ENCODE peak calls at places on chromosomes 13 and 19, in seven cellular contexts. One of them, this sample, is unnamed.

GRCh38 chr13:24270639-24271131 is 38.7 kb upstream of the C1QTNF9 start:
- DNase-seq in hepatocyte: peak
- DNase-seq in AG04450: no peak
- DNase-seq in ovary: peak
- DNase-seq in adrenal gland: peak
- DNase-seq in RWPE1: no peak
- DNase-seq in GM23248: peak
- DNase-seq in this sample: no peak

GRCh38 chr13:105979586-105979985 is 555.9 kb downstream of the EFNB2 start:
- DNase-seq in hepatocyte: peak
- DNase-seq in GM23248: no peak
- DNase-seq in ovary: no peak
- DNase-seq in AG04450: no peak
- DNase-seq in adrenal gland: no peak
- DNase-seq in RWPE1: peak
- DNase-seq in this sample: no peak

GRCh38 chr13:112052213-112052612 is 14.7 kb upstream of the SOX1 start:
- DNase-seq in RWPE1: no peak
- DNase-seq in ovary: no peak
- DNase-seq in AG04450: no peak
- DNase-seq in GM23248: no peak
- DNase-seq in hepatocyte: no peak
- DNase-seq in adrenal gland: no peak
- DNase-seq in this sample: no peak

GRCh38 chr13:87810391-87810801 is 139.2 kb downstream of the SLITRK5 start:
- DNase-seq in ovary: no peak
- DNase-seq in GM23248: no peak
- DNase-seq in hepatocyte: peak
- DNase-seq in adrenal gland: no peak
- DNase-seq in AG04450: no peak
- DNase-seq in RWPE1: no peak
- DNase-seq in this sample: no peak

GRCh38 chr19:55653651-55654322 is 1.0 kb upstream of the U2AF2 start:
- DNase-seq in adrenal gland: peak
- DNase-seq in ovary: peak
- DNase-seq in hepatocyte: peak
- DNase-seq in AG04450: peak
- DNase-seq in GM23248: peak
- DNase-seq in RWPE1: peak
- DNase-seq in this sample: peak

GRCh38 chr19:46787331-46788100 is 878 bp downstream of the SLC1A5 start:
- DNase-seq in ovary: peak
- DNase-seq in AG04450: no peak
- DNase-seq in adrenal gland: peak
- DNase-seq in GM23248: peak
- DNase-seq in RWPE1: peak
- DNase-seq in hepatocyte: peak
- DNase-seq in this sample: no peak

GRCh38 chr13:114065141-114065925 is 67.1 kb downstream of the RASA3 start:
- DNase-seq in GM23248: peak
- DNase-seq in adrenal gland: peak
- DNase-seq in AG04450: peak
- DNase-seq in hepatocyte: peak
- DNase-seq in ovary: peak
- DNase-seq in RWPE1: peak
- DNase-seq in this sample: peak

GRCh38 chr13:95207769-95208366 is 93.4 kb downstream of the ABCC4 start:
- DNase-seq in hepatocyte: no peak
- DNase-seq in ovary: no peak
- DNase-seq in adrenal gland: no peak
- DNase-seq in AG04450: no peak
- DNase-seq in GM23248: no peak
- DNase-seq in RWPE1: no peak
- DNase-seq in this sample: no peak

GRCh38 chr19:12346896-12347295 is 13.5 kb upstream of the ZNF563 start:
- DNase-seq in GM23248: no peak
- DNase-seq in hepatocyte: no peak
- DNase-seq in RWPE1: no peak
- DNase-seq in ovary: no peak
- DNase-seq in AG04450: no peak
- DNase-seq in adrenal gland: no peak
- DNase-seq in this sample: no peak

GRCh38 chr13:40590112-40590862 is 76.2 kb downstream of the FOXO1 start:
- DNase-seq in GM23248: no peak
- DNase-seq in AG04450: no peak
- DNase-seq in RWPE1: no peak
- DNase-seq in ovary: no peak
- DNase-seq in adrenal gland: no peak
- DNase-seq in hepatocyte: no peak
- DNase-seq in this sample: no peak

GRCh38 chr13:92510416-92510815 is 716.2 kb upstream of the GPC6 start:
- DNase-seq in hepatocyte: no peak
- DNase-seq in adrenal gland: no peak
- DNase-seq in AG04450: peak
- DNase-seq in GM23248: no peak
- DNase-seq in RWPE1: peak
- DNase-seq in ovary: no peak
- DNase-seq in this sample: no peak

GRCh38 chr13:89660752-89661151 is 1686.7 kb upstream of the MIR17HG start:
- DNase-seq in hepatocyte: no peak
- DNase-seq in AG04450: no peak
- DNase-seq in RWPE1: peak
- DNase-seq in GM23248: no peak
- DNase-seq in adrenal gland: no peak
- DNase-seq in ovary: no peak
- DNase-seq in this sample: no peak

GRCh38 chr19:50206191-50206590 is 2.8 kb downstream of the MYH14 start:
- DNase-seq in adrenal gland: no peak
- DNase-seq in ovary: no peak
- DNase-seq in GM23248: no peak
- DNase-seq in hepatocyte: peak
- DNase-seq in AG04450: no peak
- DNase-seq in RWPE1: no peak
- DNase-seq in this sample: no peak

GRCh38 chr19:9407827-9408226 is 27.5 kb downstream of the ZNF266 start:
- DNase-seq in hepatocyte: no peak
- DNase-seq in RWPE1: no peak
- DNase-seq in adrenal gland: no peak
- DNase-seq in ovary: no peak
- DNase-seq in GM23248: no peak
- DNase-seq in AG04450: no peak
- DNase-seq in this sample: no peak

GRCh38 chr13:46804391-46804815 is 7.4 kb upstream of the ESD start:
- DNase-seq in ovary: no peak
- DNase-seq in RWPE1: peak
- DNase-seq in AG04450: peak
- DNase-seq in adrenal gland: no peak
- DNase-seq in hepatocyte: no peak
- DNase-seq in GM23248: peak
- DNase-seq in this sample: no peak

GRCh38 chr13:98742961-98743360 is 9.5 kb downstream of the SLC15A1 start:
- DNase-seq in hepatocyte: no peak
- DNase-seq in AG04450: no peak
- DNase-seq in GM23248: no peak
- DNase-seq in ovary: no peak
- DNase-seq in adrenal gland: no peak
- DNase-seq in RWPE1: no peak
- DNase-seq in this sample: no peak

GRCh38 chr19:10662384-10663251 is 8.5 kb downstream of the ILF3 start:
- DNase-seq in GM23248: peak
- DNase-seq in RWPE1: no peak
- DNase-seq in adrenal gland: no peak
- DNase-seq in hepatocyte: no peak
- DNase-seq in AG04450: no peak
- DNase-seq in ovary: no peak
- DNase-seq in this sample: no peak

DNA sequence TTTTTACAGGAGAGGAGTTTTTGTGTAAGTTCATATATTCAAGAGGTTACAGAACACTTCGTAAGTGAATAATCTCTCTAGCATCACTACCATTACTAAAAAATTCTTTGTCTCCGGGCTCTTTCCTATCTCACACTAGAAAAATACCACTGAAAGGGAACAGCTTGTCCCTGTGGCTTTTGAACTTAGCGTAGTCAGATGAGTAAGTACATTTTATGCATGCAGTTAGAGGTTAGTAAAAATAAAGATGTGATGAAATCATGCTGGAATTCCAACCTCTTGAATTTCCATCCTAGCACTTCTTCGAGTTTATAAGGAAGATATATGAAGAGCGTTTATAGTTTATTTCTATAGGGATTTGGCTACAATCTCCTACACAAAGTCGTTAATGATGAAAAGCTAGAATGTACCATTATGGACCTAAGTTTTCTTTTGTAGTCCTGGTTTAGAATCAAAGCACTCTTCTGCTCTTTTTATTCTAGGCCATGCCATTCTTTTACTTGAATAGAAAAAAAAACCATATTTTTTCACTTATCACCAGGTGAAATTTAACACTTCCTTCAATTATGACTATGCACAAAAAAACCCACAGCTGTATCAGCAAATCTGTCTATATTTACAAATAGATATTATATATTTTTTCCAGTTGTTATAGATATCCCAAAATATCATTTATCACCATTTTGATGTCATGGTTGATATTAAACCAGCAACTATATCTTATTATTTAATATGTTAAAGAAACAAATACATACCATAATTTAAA is 139.9 kb upstream of the PCDH9 start:
- DNase-seq in RWPE1: peak
- DNase-seq in hepatocyte: peak
- DNase-seq in ovary: no peak
- DNase-seq in adrenal gland: no peak
- DNase-seq in AG04450: peak
- DNase-seq in GM23248: peak
- DNase-seq in this sample: no peak
- H3K27ac ChIP-seq in RWPE1: no peak
- H3K27ac ChIP-seq in hepatocyte: peak
- H3K27ac ChIP-seq in ovary: no peak
- H3K27ac ChIP-seq in adrenal gland: no peak
- H3K27ac ChIP-seq in AG04450: no peak
- H3K27ac ChIP-seq in GM23248: no peak
- H3K27ac ChIP-seq in this sample: no peak

DNA sequence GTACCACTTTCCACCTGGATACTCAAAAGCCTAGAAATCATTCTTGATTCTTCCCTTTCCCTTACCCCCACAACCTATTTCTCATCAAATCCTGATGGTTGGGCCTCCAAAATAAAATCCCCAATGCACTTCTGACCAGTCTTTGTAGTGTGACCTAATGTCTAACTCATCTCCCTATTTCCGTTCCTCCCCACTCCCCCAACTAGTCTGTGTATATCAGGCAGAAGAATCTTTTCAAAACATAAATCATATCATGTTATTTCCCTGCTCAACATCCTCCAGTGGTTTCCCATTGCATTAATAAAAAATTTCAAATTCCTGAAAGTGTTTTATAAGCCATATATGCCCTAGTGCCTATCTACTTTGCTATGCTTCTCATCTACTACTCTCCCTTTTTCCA is 17.7 kb downstream of the CCDC122 start:
- DNase-seq in AG04450: no peak
- DNase-seq in adrenal gland: no peak
- DNase-seq in RWPE1: no peak
- DNase-seq in ovary: no peak
- DNase-seq in hepatocyte: no peak
- DNase-seq in GM23248: no peak
- DNase-seq in this sample: no peak
- H3K27ac ChIP-seq in AG04450: no peak
- H3K27ac ChIP-seq in adrenal gland: no peak
- H3K27ac ChIP-seq in RWPE1: no peak
- H3K27ac ChIP-seq in ovary: no peak
- H3K27ac ChIP-seq in hepatocyte: no peak
- H3K27ac ChIP-seq in GM23248: no peak
- H3K27ac ChIP-seq in this sample: no peak

GRCh38 chr19:38980583-38981374 is 5.2 kb upstream of the FBXO17 start:
- DNase-seq in RWPE1: no peak
- DNase-seq in adrenal gland: no peak
- DNase-seq in hepatocyte: no peak
- DNase-seq in AG04450: no peak
- DNase-seq in GM23248: no peak
- DNase-seq in ovary: no peak
- DNase-seq in this sample: no peak

GRCh38 chr19:38975861-38976271 is 324 bp upstream of the FBXO17 start:
- DNase-seq in ovary: peak
- DNase-seq in GM23248: peak
- DNase-seq in hepatocyte: peak
- DNase-seq in RWPE1: no peak
- DNase-seq in AG04450: no peak
- DNase-seq in adrenal gland: no peak
- DNase-seq in this sample: no peak

GRCh38 chr19:38979867-38980266 is 4.3 kb upstream of the FBXO17 start:
- DNase-seq in ovary: no peak
- DNase-seq in RWPE1: no peak
- DNase-seq in adrenal gland: no peak
- DNase-seq in GM23248: no peak
- DNase-seq in hepatocyte: no peak
- DNase-seq in AG04450: no peak
- DNase-seq in this sample: no peak

GRCh38 chr19:38977445-38978314 is 2.1 kb upstream of the FBXO17 start:
- DNase-seq in hepatocyte: peak
- DNase-seq in GM23248: peak
- DNase-seq in adrenal gland: no peak
- DNase-seq in AG04450: no peak
- DNase-seq in ovary: no peak
- DNase-seq in RWPE1: no peak
- DNase-seq in this sample: no peak

DNA sequence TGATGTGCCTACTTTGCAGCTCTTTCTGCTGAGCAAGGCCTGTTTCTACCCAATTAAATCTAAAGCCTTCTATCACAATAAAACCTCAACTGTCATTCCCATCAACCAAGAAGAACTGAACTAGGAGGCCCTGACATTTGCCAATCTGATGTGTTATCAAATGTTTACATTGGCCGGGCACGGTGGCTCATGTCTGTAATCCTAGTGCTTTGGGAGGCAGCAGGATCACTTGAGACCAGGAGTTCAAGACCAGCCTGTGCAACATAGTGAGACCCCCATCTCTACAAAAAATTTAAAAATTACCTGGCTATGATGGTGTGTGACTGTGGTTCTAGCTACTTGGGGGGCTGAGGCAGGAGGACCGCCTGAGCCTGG is 2.8 kb upstream of the FBXO17 start:
- DNase-seq in RWPE1: no peak
- DNase-seq in adrenal gland: no peak
- DNase-seq in AG04450: no peak
- DNase-seq in ovary: no peak
- DNase-seq in hepatocyte: no peak
- DNase-seq in GM23248: no peak
- DNase-seq in this sample: no peak
- H3K27ac ChIP-seq in RWPE1: no peak
- H3K27ac ChIP-seq in adrenal gland: no peak
- H3K27ac ChIP-seq in AG04450: no peak
- H3K27ac ChIP-seq in ovary: no peak
- H3K27ac ChIP-seq in hepatocyte: peak
- H3K27ac ChIP-seq in GM23248: no peak
- H3K27ac ChIP-seq in this sample: no peak

DNA sequence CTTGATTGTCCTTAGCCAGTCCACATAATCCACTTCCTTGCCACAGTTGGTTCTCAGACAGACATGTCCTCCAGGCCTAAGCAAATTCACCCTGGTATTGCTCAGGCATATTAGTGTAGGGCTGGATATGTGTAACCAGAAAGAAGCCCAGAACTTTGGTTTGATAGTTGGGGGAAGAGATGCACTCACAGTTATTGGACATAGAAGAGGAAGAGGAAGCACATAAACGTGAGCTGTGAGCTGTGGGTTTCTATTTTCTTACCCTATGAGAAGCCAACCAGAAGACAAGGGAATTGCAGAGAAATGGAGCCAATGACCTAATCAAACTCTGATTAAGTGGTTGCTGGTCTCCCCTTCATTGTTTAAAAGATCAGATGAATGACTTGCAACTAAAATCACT is 24.3 kb upstream of the WDFY2 start:
- DNase-seq in hepatocyte: no peak
- DNase-seq in adrenal gland: no peak
- DNase-seq in ovary: no peak
- DNase-seq in RWPE1: no peak
- DNase-seq in GM23248: no peak
- DNase-seq in AG04450: no peak
- DNase-seq in this sample: no peak
- H3K27ac ChIP-seq in hepatocyte: no peak
- H3K27ac ChIP-seq in adrenal gland: no peak
- H3K27ac ChIP-seq in ovary: no peak
- H3K27ac ChIP-seq in RWPE1: no peak
- H3K27ac ChIP-seq in GM23248: no peak
- H3K27ac ChIP-seq in AG04450: no peak
- H3K27ac ChIP-seq in this sample: no peak

This sample was measured in thoracic aorta.